ENCODE peak calls at places on chromosomes 16 and 17, in nine cellular contexts. One of them, this sample, is unnamed.

GRCh38 chr17:76032073-76032779 is 5.1 kb upstream of the EVPL start:
- ATAC-seq in foreskin keratinocyte: no peak
- ATAC-seq in Right ventricle myocardium superior: no peak
- ATAC-seq in T-cell: no peak
- ATAC-seq in RWPE2: no peak
- ATAC-seq in activated T-cell treated with anti-CD3 and anti-CD28 coated beads, Interleukin-2, amount 50 U/mL, for 72 hours: no peak
- ATAC-seq in CD4-positive, CD25-positive, alpha-beta regulatory T cell: no peak
- ATAC-seq in CD8-positive, alpha-beta T cell: no peak
- ATAC-seq in heart left ventricle: no peak
- ATAC-seq in this sample: no peak

GRCh38 chr17:77907497-77908120 is 50.9 kb upstream of the TNRC6C start:
- ATAC-seq in T-cell: no peak
- ATAC-seq in Right ventricle myocardium superior: no peak
- ATAC-seq in foreskin keratinocyte: no peak
- ATAC-seq in activated T-cell treated with anti-CD3 and anti-CD28 coated beads, Interleukin-2, amount 50 U/mL, for 72 hours: no peak
- ATAC-seq in CD4-positive, CD25-positive, alpha-beta regulatory T cell: no peak
- ATAC-seq in RWPE2: no peak
- ATAC-seq in CD8-positive, alpha-beta T cell: no peak
- ATAC-seq in heart left ventricle: no peak
- ATAC-seq in this sample: no peak

GRCh38 chr16:89925596-89926079 is 2.5 kb downstream of the TUBB3 start:
- ATAC-seq in heart left ventricle: no peak
- ATAC-seq in Right ventricle myocardium superior: no peak
- ATAC-seq in foreskin keratinocyte: peak; percentile 3
- ATAC-seq in RWPE2: peak; percentile 0
- ATAC-seq in CD4-positive, CD25-positive, alpha-beta regulatory T cell: no peak
- ATAC-seq in T-cell: no peak
- ATAC-seq in CD8-positive, alpha-beta T cell: no peak
- ATAC-seq in activated T-cell treated with anti-CD3 and anti-CD28 coated beads, Interleukin-2, amount 50 U/mL, for 72 hours: no peak
- ATAC-seq in this sample: no peak

GRCh38 chr16:53892155-53892554 is 188.2 kb downstream of the FTO start:
- ATAC-seq in RWPE2: peak; percentile 65
- ATAC-seq in T-cell: peak; percentile 43
- ATAC-seq in foreskin keratinocyte: peak; percentile 62
- ATAC-seq in Right ventricle myocardium superior: peak; percentile 83
- ATAC-seq in activated T-cell treated with anti-CD3 and anti-CD28 coated beads, Interleukin-2, amount 50 U/mL, for 72 hours: peak; percentile 55
- ATAC-seq in CD8-positive, alpha-beta T cell: no peak
- ATAC-seq in CD4-positive, CD25-positive, alpha-beta regulatory T cell: peak; percentile 37
- ATAC-seq in heart left ventricle: no peak
- ATAC-seq in this sample: peak; percentile 52

GRCh38 chr17:76920364-76921139 is 52.3 kb downstream of the MGAT5B start:
- ATAC-seq in CD4-positive, CD25-positive, alpha-beta regulatory T cell: no peak
- ATAC-seq in heart left ventricle: no peak
- ATAC-seq in CD8-positive, alpha-beta T cell: no peak
- ATAC-seq in activated T-cell treated with anti-CD3 and anti-CD28 coated beads, Interleukin-2, amount 50 U/mL, for 72 hours: no peak
- ATAC-seq in T-cell: no peak
- ATAC-seq in Right ventricle myocardium superior: no peak
- ATAC-seq in RWPE2: no peak
- ATAC-seq in foreskin keratinocyte: no peak
- ATAC-seq in this sample: no peak

GRCh38 chr17:31093866-31094599 is 744 bp upstream of the NF1 start:
- ATAC-seq in CD8-positive, alpha-beta T cell: no peak
- ATAC-seq in foreskin keratinocyte: no peak
- ATAC-seq in heart left ventricle: no peak
- ATAC-seq in activated T-cell treated with anti-CD3 and anti-CD28 coated beads, Interleukin-2, amount 50 U/mL, for 72 hours: no peak
- ATAC-seq in RWPE2: no peak
- ATAC-seq in T-cell: no peak
- ATAC-seq in CD4-positive, CD25-positive, alpha-beta regulatory T cell: no peak
- ATAC-seq in Right ventricle myocardium superior: no peak
- ATAC-seq in this sample: no peak

GRCh38 chr17:64152428-64153125 is 22.6 kb upstream of the ERN1 start:
- ATAC-seq in heart left ventricle: peak; percentile 7
- ATAC-seq in foreskin keratinocyte: no peak
- ATAC-seq in Right ventricle myocardium superior: peak; percentile 23
- ATAC-seq in CD8-positive, alpha-beta T cell: no peak
- ATAC-seq in T-cell: no peak
- ATAC-seq in activated T-cell treated with anti-CD3 and anti-CD28 coated beads, Interleukin-2, amount 50 U/mL, for 72 hours: no peak
- ATAC-seq in CD4-positive, CD25-positive, alpha-beta regulatory T cell: no peak
- ATAC-seq in RWPE2: no peak
- ATAC-seq in this sample: no peak

GRCh38 chr16:81275064-81275532 is 36.6 kb downstream of the BCO1 start:
- ATAC-seq in heart left ventricle: no peak
- ATAC-seq in activated T-cell treated with anti-CD3 and anti-CD28 coated beads, Interleukin-2, amount 50 U/mL, for 72 hours: no peak
- ATAC-seq in Right ventricle myocardium superior: no peak
- ATAC-seq in RWPE2: no peak
- ATAC-seq in foreskin keratinocyte: no peak
- ATAC-seq in CD4-positive, CD25-positive, alpha-beta regulatory T cell: no peak
- ATAC-seq in CD8-positive, alpha-beta T cell: no peak
- ATAC-seq in T-cell: no peak
- ATAC-seq in this sample: peak; percentile 47

GRCh38 chr16:56477096-56477878 is 25.9 kb downstream of the OGFOD1 start:
- ATAC-seq in heart left ventricle: no peak
- ATAC-seq in CD8-positive, alpha-beta T cell: no peak
- ATAC-seq in foreskin keratinocyte: peak; percentile 99
- ATAC-seq in activated T-cell treated with anti-CD3 and anti-CD28 coated beads, Interleukin-2, amount 50 U/mL, for 72 hours: peak; percentile 88
- ATAC-seq in T-cell: no peak
- ATAC-seq in Right ventricle myocardium superior: no peak
- ATAC-seq in CD4-positive, CD25-positive, alpha-beta regulatory T cell: no peak
- ATAC-seq in RWPE2: peak; percentile 96
- ATAC-seq in this sample: peak; percentile 74

GRCh38 chr17:7471729-7472128 is 7.7 kb downstream of the ZBTB4 start:
- ATAC-seq in CD4-positive, CD25-positive, alpha-beta regulatory T cell: no peak
- ATAC-seq in T-cell: no peak
- ATAC-seq in Right ventricle myocardium superior: no peak
- ATAC-seq in foreskin keratinocyte: no peak
- ATAC-seq in CD8-positive, alpha-beta T cell: peak; percentile 39
- ATAC-seq in RWPE2: no peak
- ATAC-seq in activated T-cell treated with anti-CD3 and anti-CD28 coated beads, Interleukin-2, amount 50 U/mL, for 72 hours: no peak
- ATAC-seq in heart left ventricle: no peak
- ATAC-seq in this sample: no peak

GRCh38 chr17:48544356-48545021 is 420 bp downstream of the HOXB2 start:
- ATAC-seq in CD8-positive, alpha-beta T cell: peak; percentile 4
- ATAC-seq in heart left ventricle: peak; percentile 26
- ATAC-seq in foreskin keratinocyte: no peak
- ATAC-seq in RWPE2: no peak
- ATAC-seq in Right ventricle myocardium superior: peak; percentile 58
- ATAC-seq in T-cell: no peak
- ATAC-seq in CD4-positive, CD25-positive, alpha-beta regulatory T cell: no peak
- ATAC-seq in activated T-cell treated with anti-CD3 and anti-CD28 coated beads, Interleukin-2, amount 50 U/mL, for 72 hours: peak; percentile 9
- ATAC-seq in this sample: peak; percentile 41

GRCh38 chr16:47029724-47030123 is 56.2 kb upstream of the DNAJA2 start:
- ATAC-seq in Right ventricle myocardium superior: no peak
- ATAC-seq in RWPE2: no peak
- ATAC-seq in foreskin keratinocyte: no peak
- ATAC-seq in CD8-positive, alpha-beta T cell: no peak
- ATAC-seq in CD4-positive, CD25-positive, alpha-beta regulatory T cell: no peak
- ATAC-seq in activated T-cell treated with anti-CD3 and anti-CD28 coated beads, Interleukin-2, amount 50 U/mL, for 72 hours: no peak
- ATAC-seq in heart left ventricle: no peak
- ATAC-seq in T-cell: no peak
- ATAC-seq in this sample: no peak

GRCh38 chr16:84103678-84104077 is 13.1 kb downstream of the MBTPS1 start:
- ATAC-seq in activated T-cell treated with anti-CD3 and anti-CD28 coated beads, Interleukin-2, amount 50 U/mL, for 72 hours: no peak
- ATAC-seq in heart left ventricle: no peak
- ATAC-seq in foreskin keratinocyte: peak; percentile 47
- ATAC-seq in CD4-positive, CD25-positive, alpha-beta regulatory T cell: no peak
- ATAC-seq in T-cell: no peak
- ATAC-seq in RWPE2: peak; percentile 75
- ATAC-seq in Right ventricle myocardium superior: no peak
- ATAC-seq in CD8-positive, alpha-beta T cell: no peak
- ATAC-seq in this sample: peak; percentile 74

GRCh38 chr16:48091077-48091476 is 64.7 kb downstream of the ABCC12 start:
- ATAC-seq in CD8-positive, alpha-beta T cell: no peak
- ATAC-seq in activated T-cell treated with anti-CD3 and anti-CD28 coated beads, Interleukin-2, amount 50 U/mL, for 72 hours: no peak
- ATAC-seq in heart left ventricle: no peak
- ATAC-seq in T-cell: no peak
- ATAC-seq in Right ventricle myocardium superior: no peak
- ATAC-seq in foreskin keratinocyte: no peak
- ATAC-seq in RWPE2: no peak
- ATAC-seq in CD4-positive, CD25-positive, alpha-beta regulatory T cell: no peak
- ATAC-seq in this sample: no peak

GRCh38 chr17:57106107-57106835 is 21.2 kb downstream of the AKAP1 start:
- ATAC-seq in T-cell: no peak
- ATAC-seq in Right ventricle myocardium superior: peak; percentile 34
- ATAC-seq in heart left ventricle: no peak
- ATAC-seq in CD4-positive, CD25-positive, alpha-beta regulatory T cell: no peak
- ATAC-seq in CD8-positive, alpha-beta T cell: no peak
- ATAC-seq in foreskin keratinocyte: no peak
- ATAC-seq in RWPE2: no peak
- ATAC-seq in activated T-cell treated with anti-CD3 and anti-CD28 coated beads, Interleukin-2, amount 50 U/mL, for 72 hours: no peak
- ATAC-seq in this sample: no peak

GRCh38 chr17:39704821-39705551 is 5.1 kb downstream of the ERBB2 start:
- ATAC-seq in heart left ventricle: peak; percentile 30
- ATAC-seq in activated T-cell treated with anti-CD3 and anti-CD28 coated beads, Interleukin-2, amount 50 U/mL, for 72 hours: no peak
- ATAC-seq in T-cell: no peak
- ATAC-seq in CD4-positive, CD25-positive, alpha-beta regulatory T cell: no peak
- ATAC-seq in CD8-positive, alpha-beta T cell: no peak
- ATAC-seq in Right ventricle myocardium superior: no peak
- ATAC-seq in foreskin keratinocyte: no peak
- ATAC-seq in RWPE2: no peak
- ATAC-seq in this sample: peak; percentile 27

This sample was measured in esophagus mucosa.